ENCODE peak calls at places on chromosomes 12 and 14, in ten cellular contexts. V is lung; S is LoVo; Y is NCI-H146; Q is T-helper 1 cell; P is activated CD8-positive, alpha-beta memory T cell treated with anti-CD3 and anti-CD28 coated beads, Interleukin-2, amount 50 U/mL, for 4 hours; F is foreskin fibroblast; I is A549; W is ovary; H is activated T-helper 9 cell treated with anti-CD3 and anti-CD28 coated beads, Interleukin-2, amount 50 U/mL, for 16 hours. Z is an unnamed sample.

GRCh38 chr12:57087689-57088441 is 1.0 kb upstream of the NAB2 start:
- DNase-seq in V (peak), I (peak), W (peak), H (peak), Q (peak), P (peak), Y (peak), S (peak), F (peak), Z (peak)

GRCh38 chr14:24960816-24961215 is 89.1 kb downstream of the STXBP6 start:
- DNase-seq in Y (no peak), S (no peak), W (no peak), I (no peak), Q (no peak), H (no peak), P (no peak), F (peak), V (no peak), Z (no peak)

GRCh38 chr12:93766371-93766770 is 89.2 kb downstream of the CRADD start:
- DNase-seq in H (no peak), W (no peak), Y (no peak), P (no peak), S (no peak), V (no peak), F (no peak), Q (no peak), I (no peak), Z (no peak)

GRCh38 chr14:47846008-47846407 is 170.6 kb upstream of the MDGA2 start:
- DNase-seq in F (no peak), S (no peak), I (no peak), H (no peak), Y (no peak), Q (no peak), P (no peak), W (no peak), V (no peak), Z (no peak)

GRCh38 chr12:77229640-77230442 is 164.5 kb upstream of the E2F7 start:
- DNase-seq in Q (no peak), W (no peak), S (no peak), Y (no peak), V (no peak), P (no peak), H (no peak), I (no peak), F (no peak), Z (no peak)

GRCh38 chr14:90720336-90720735 is 95.9 kb downstream of the TTC7B start:
- DNase-seq in V (no peak), P (no peak), W (no peak), Y (peak), I (peak), Q (no peak), F (no peak), H (no peak), S (no peak), Z (no peak)

GRCh38 chr12:7113389-7113871 is 4.4 kb upstream of the C1RL start:
- DNase-seq in W (no peak), V (no peak), F (no peak), S (peak), Q (no peak), P (no peak), I (peak), Y (peak), H (no peak), Z (no peak)

GRCh38 chr12:110917467-110917866 is 2.9 kb downstream of the MYL2 start:
- DNase-seq in I (peak), Q (no peak), F (peak), W (no peak), S (peak), Y (no peak), P (no peak), V (no peak), H (no peak), Z (no peak)

GRCh38 chr12:10364839-10365681 is 24.8 kb downstream of the KLRK1 start:
- DNase-seq in V (peak), H (no peak), I (peak), Q (no peak), P (peak), W (peak), Y (peak), S (peak), F (peak), Z (no peak)

GRCh38 chr14:78974691-78975090 is 804.5 kb downstream of the NRXN3 start:
- DNase-seq in Q (no peak), F (no peak), V (no peak), W (no peak), Y (no peak), I (no peak), H (no peak), S (no peak), P (no peak), Z (no peak)

GRCh38 chr12:98820005-98820404 is 174.9 kb downstream of the APAF1 start:
- DNase-seq in H (no peak), P (no peak), I (no peak), Q (no peak), V (no peak), F (no peak), S (no peak), Y (no peak), W (no peak), Z (no peak)

GRCh38 chr12:51847830-51848727 is at the start of gene FIGNL2:
- DNase-seq in I (no peak), P (no peak), F (no peak), H (no peak), Y (peak), W (no peak), S (no peak), Q (no peak), V (no peak), Z (no peak)

GRCh38 chr12:15662303-15662980 is 126.7 kb downstream of the EPS8 start:
- DNase-seq in Q (no peak), I (peak), W (no peak), V (no peak), H (no peak), P (no peak), S (peak), F (peak), Y (no peak), Z (no peak)

GRCh38 chr14:22333408-22334274 is 255.4 kb downstream of the DAD1 start:
- DNase-seq in P (no peak), Q (no peak), H (no peak), F (peak), I (peak), Y (no peak), W (no peak), S (peak), V (no peak), Z (no peak)

GRCh38 chr14:31216359-31216758 is 8.8 kb upstream of the HECTD1 start:
- DNase-seq in I (no peak), S (no peak), V (no peak), F (no peak), H (no peak), P (no peak), Q (no peak), Y (no peak), W (no peak), Z (no peak)

GRCh38 chr12:121798807-121799174 is 5.0 kb upstream of the SETD1B start:
- DNase-seq in P (no peak), F (no peak), S (no peak), I (no peak), W (no peak), Q (no peak), Y (peak), H (no peak), V (no peak), Z (no peak)

GRCh38 chr12:46224401-46224800 is 44.4 kb downstream of the SLC38A1 start:
- DNase-seq in P (no peak), F (peak), Q (no peak), Y (no peak), I (no peak), S (no peak), H (no peak), W (no peak), V (peak), Z (peak)

GRCh38 chr12:43586646-43587245 is 34.7 kb upstream of the ADAMTS20 start:
- DNase-seq in Y (no peak), W (no peak), P (no peak), F (no peak), H (no peak), S (no peak), V (no peak), I (no peak), Q (no peak), Z (no peak)

GRCh38 chr14:101008631-101009336 is 105.3 kb upstream of the RTL1 start:
- DNase-seq in W (peak), P (no peak), Y (no peak), I (no peak), S (no peak), Q (no peak), H (no peak), F (peak), V (no peak), Z (no peak)

GRCh38 chr12:115478505-115478904 is 794.5 kb upstream of the TBX3 start:
- DNase-seq in P (no peak), F (no peak), Y (no peak), Q (no peak), V (no peak), S (no peak), W (no peak), H (no peak), I (no peak), Z (no peak)

GRCh38 chr12:2649201-2650030 is 145.4 kb upstream of the FKBP4 start:
- DNase-seq in I (no peak), H (no peak), F (no peak), Q (no peak), Y (no peak), S (no peak), P (no peak), W (no peak), V (no peak), Z (no peak)

GRCh38 chr12:58925111-58925732 is 4.9 kb upstream of the LRIG3 start:
- DNase-seq in Q (no peak), H (no peak), I (no peak), S (peak), P (no peak), V (no peak), Y (no peak), W (no peak), F (no peak), Z (no peak)

GRCh38 chr12:67483871-67484554 is 164.5 kb upstream of the DYRK2 start:
- DNase-seq in H (no peak), P (no peak), S (no peak), F (no peak), V (no peak), Q (no peak), W (no peak), I (no peak), Y (no peak), Z (no peak)

GRCh38 chr14:63672417-63673180 is 30.9 kb upstream of the WDR89 start:
- DNase-seq in I (no peak), W (no peak), Y (no peak), Q (no peak), V (no peak), P (no peak), S (no peak), H (no peak), F (peak), Z (no peak)

GRCh38 chr12:92827836-92828431 is 101.2 kb downstream of the EEA1 start:
- DNase-seq in I (peak), V (no peak), S (peak), Y (peak), Q (no peak), P (peak), W (no peak), H (no peak), F (peak), Z (no peak)

GRCh38 chr12:50505386-50505827 is 622 bp downstream of the DIP2B start:
- DNase-seq in I (no peak), S (no peak), H (peak), P (peak), Y (peak), Q (peak), F (no peak), W (no peak), V (peak), Z (no peak)

GRCh38 chr14:90409209-90409730 is 12.4 kb downstream of the CALM1 start:
- DNase-seq in I (peak), S (no peak), Y (no peak), Q (no peak), W (no peak), H (no peak), V (no peak), F (peak), P (no peak), Z (peak)

GRCh38 chr14:81137316-81137715 is 83.4 kb downstream of the GTF2A1 start:
- DNase-seq in H (no peak), V (no peak), I (peak), S (peak), W (no peak), Y (no peak), P (no peak), Q (no peak), F (peak), Z (no peak)

GRCh38 chr12:52787324-52787996 is 8.5 kb downstream of the KRT3 start:
- DNase-seq in H (no peak), I (no peak), Q (no peak), P (no peak), S (no peak), V (no peak), Y (no peak), F (no peak), W (no peak), Z (no peak)

GRCh38 chr12:92929957-92930356 is 862 bp upstream of the EEA1 start:
- DNase-seq in S (no peak), W (no peak), P (no peak), H (no peak), I (peak), F (no peak), Q (no peak), Y (no peak), V (no peak), Z (no peak)

GRCh38 chr14:23078692-23079116 is 16.2 kb downstream of the ACIN1 start:
- DNase-seq in I (peak), V (peak), Y (no peak), W (no peak), H (no peak), S (peak), P (no peak), F (peak), Q (no peak), Z (peak)

GRCh38 chr14:70660967-70661871 is 19.5 kb downstream of the TTC9 start:
- DNase-seq in I (no peak), S (no peak), W (no peak), H (no peak), Y (no peak), V (no peak), P (peak), F (no peak), Q (no peak), Z (no peak)

GRCh38 chr12:31471823-31472222 is 119.1 kb downstream of the DENND5B start:
- DNase-seq in F (no peak), H (no peak), Y (no peak), V (no peak), S (peak), Q (no peak), W (no peak), I (no peak), P (no peak), Z (no peak)

GRCh38 chr12:12952036-12952435 is at the start of gene GPRC5D:
- DNase-seq in F (no peak), V (no peak), Q (no peak), P (no peak), I (no peak), Y (no peak), W (no peak), H (no peak), S (no peak), Z (no peak)

Z was measured in right atrium auricular region.